ENCODE peak calls at places on chromosomes 1 and 21, in seven cellular contexts. L, J, Z, G, I, Q and D are unnamed samples.

GRCh38 chr1:35598895-35599294 is 25.8 kb downstream of the TFAP2E start:
- DNase-seq in L (no peak), J (no peak), Z (no peak), G (no peak), I (no peak), Q (no peak), D (no peak)

GRCh38 chr1:69271569-69271968 is 296.2 kb upstream of the LRRC7 start:
- DNase-seq in L (no peak), J (no peak), Z (no peak), G (no peak), I (no peak), Q (no peak), D (no peak)

GRCh38 chr21:43286196-43286595 is 117.4 kb downstream of the CRYAA start:
- DNase-seq in L (no peak), J (no peak), Z (no peak), G (no peak), I (no peak), Q (no peak), D (no peak)

GRCh38 chr1:227945891-227946623 is 1.7 kb downstream of the WNT9A start:
- DNase-seq in L (peak), J (peak), Z (no peak), G (no peak), I (no peak), Q (peak), D (no peak)

GRCh38 chr1:248288385-248288784 is 10.6 kb upstream of the OR2T33 start:
- DNase-seq in L (no peak), J (no peak), Z (no peak), G (no peak), I (no peak), Q (no peak), D (no peak)

GRCh38 chr1:109371271-109371739 is 26.4 kb downstream of the SORT1 start:
- DNase-seq in L (no peak), J (peak), Z (no peak), G (no peak), I (peak), Q (peak), D (no peak)

GRCh38 chr1:222921951-222922350 is 107.1 kb downstream of the DISP1 start:
- DNase-seq in L (no peak), J (no peak), Z (no peak), G (no peak), I (no peak), Q (no peak), D (no peak)

GRCh38 chr1:71086331-71086730 is 5.5 kb upstream of the ZRANB2 start:
- DNase-seq in L (no peak), J (no peak), Z (no peak), G (no peak), I (no peak), Q (peak), D (no peak)

GRCh38 chr1:2311184-2312032 is 79.9 kb downstream of the MORN1 start:
- DNase-seq in L (peak), J (peak), Z (peak), G (peak), I (peak), Q (peak), D (peak)

GRCh38 chr1:245588250-245588649 is 433.5 kb downstream of the KIF26B start:
- DNase-seq in L (no peak), J (no peak), Z (no peak), G (no peak), I (no peak), Q (no peak), D (no peak)

GRCh38 chr21:45994738-45995685 is 13.4 kb downstream of the COL6A1 start:
- DNase-seq in L (no peak), J (no peak), Z (peak), G (no peak), I (peak), Q (no peak), D (no peak)

GRCh38 chr1:7873801-7874795 is 21.2 kb upstream of the UTS2 start:
- DNase-seq in L (no peak), J (no peak), Z (no peak), G (no peak), I (no peak), Q (no peak), D (no peak)

GRCh38 chr1:173478099-173478555 is 992 bp downstream of the PRDX6 start:
- DNase-seq in L (no peak), J (no peak), Z (no peak), G (no peak), I (no peak), Q (peak), D (no peak)